ENCODE peak calls at places on chromosomes 13 and 19, in seven cellular contexts. N is BJ, A is lower leg skin, O is fibroblast of the aortic adventitia, M is cardiac muscle cell, E is astrocyte of the spinal cord, T is GM12878. Q is an unnamed sample.

GRCh38 chr13:28329395-28330158 is 165.4 kb downstream of the FLT1 start:
- DNase-seq in N (peak), A (no peak), O (peak), M (no peak), E (peak), T (no peak), Q (no peak)

GRCh38 chr13:37540228-37540627 is 58.3 kb downstream of the POSTN start:
- DNase-seq in N (peak), A (no peak), O (peak), M (no peak), E (peak), T (no peak), Q (no peak)

GRCh38 chr13:32209670-32210069 is 105.5 kb downstream of the ZAR1L start:
- DNase-seq in N (no peak), A (no peak), O (no peak), M (peak), E (no peak), T (no peak), Q (no peak)

GRCh38 chr13:51033431-51034185 is 77.5 kb downstream of the C13orf42 start:
- DNase-seq in N (no peak), A (no peak), O (peak), M (no peak), E (no peak), T (no peak), Q (no peak)

GRCh38 chr13:104105418-104106355 is 1039.5 kb upstream of the SLC10A2 start:
- DNase-seq in N (peak), A (no peak), O (no peak), M (no peak), E (no peak), T (no peak), Q (no peak)

GRCh38 chr19:36108684-36109083 is 2.3 kb upstream of the OVOL3 start:
- DNase-seq in N (no peak), A (no peak), O (no peak), M (no peak), E (no peak), T (no peak), Q (no peak)

GRCh38 chr13:111228262-111229144 is 91.9 kb upstream of the TEX29 start:
- DNase-seq in N (no peak), A (no peak), O (no peak), M (no peak), E (peak), T (no peak), Q (no peak)

GRCh38 chr13:75153834-75154233 is 328.1 kb downstream of the TBC1D4 start:
- DNase-seq in N (no peak), A (no peak), O (peak), M (no peak), E (no peak), T (no peak), Q (no peak)

GRCh38 chr19:6613711-6614110 is 22.8 kb upstream of the CD70 start:
- DNase-seq in N (no peak), A (no peak), O (peak), M (no peak), E (no peak), T (no peak), Q (peak)

GRCh38 chr19:1503089-1503924 is 9.5 kb downstream of the ADAMTSL5 start:
- DNase-seq in N (no peak), A (no peak), O (peak), M (peak), E (no peak), T (no peak), Q (peak)

GRCh38 chr13:100666124-100666523 is 8.5 kb downstream of the TMTC4 start:
- DNase-seq in N (no peak), A (no peak), O (peak), M (no peak), E (peak), T (no peak), Q (no peak)

GRCh38 chr13:110894086-110894485 is 20.8 kb downstream of the ANKRD10 start:
- DNase-seq in N (no peak), A (no peak), O (no peak), M (no peak), E (no peak), T (no peak), Q (no peak)

GRCh38 chr13:32059511-32059984 is 28.0 kb downstream of the FRY start:
- DNase-seq in N (no peak), A (no peak), O (no peak), M (no peak), E (no peak), T (no peak), Q (no peak)

GRCh38 chr19:38527466-38528136 is 90.2 kb downstream of the MAP4K1 start:
- DNase-seq in N (no peak), A (no peak), O (no peak), M (no peak), E (no peak), T (no peak), Q (no peak)

GRCh38 chr19:16197188-16197621 is 506 bp upstream of the AP1M1 start:
- DNase-seq in N (peak), A (no peak), O (peak), M (no peak), E (peak), T (no peak), Q (no peak)

GRCh38 chr19:51259348-51260245 is 8.7 kb downstream of the SIGLECL1 start:
- DNase-seq in N (no peak), A (no peak), O (peak), M (peak), E (no peak), T (peak), Q (peak)

GRCh38 chr13:32048816-32049215 is 17.2 kb downstream of the FRY start:
- DNase-seq in N (no peak), A (no peak), O (no peak), M (no peak), E (no peak), T (no peak), Q (no peak)

GRCh38 chr19:46718157-46718933 is 1.4 kb upstream of the PRKD2 start:
- DNase-seq in N (no peak), A (no peak), O (no peak), M (no peak), E (no peak), T (peak), Q (peak)

GRCh38 chr19:7145494-7145893 is 76.0 kb downstream of the ZNF557 start:
- DNase-seq in N (no peak), A (no peak), O (no peak), M (no peak), E (no peak), T (no peak), Q (no peak)

GRCh38 chr13:50071399-50071798 is 56.2 kb downstream of the KCNRG start:
- DNase-seq in N (no peak), A (no peak), O (peak), M (no peak), E (peak), T (no peak), Q (no peak)

DNA sequence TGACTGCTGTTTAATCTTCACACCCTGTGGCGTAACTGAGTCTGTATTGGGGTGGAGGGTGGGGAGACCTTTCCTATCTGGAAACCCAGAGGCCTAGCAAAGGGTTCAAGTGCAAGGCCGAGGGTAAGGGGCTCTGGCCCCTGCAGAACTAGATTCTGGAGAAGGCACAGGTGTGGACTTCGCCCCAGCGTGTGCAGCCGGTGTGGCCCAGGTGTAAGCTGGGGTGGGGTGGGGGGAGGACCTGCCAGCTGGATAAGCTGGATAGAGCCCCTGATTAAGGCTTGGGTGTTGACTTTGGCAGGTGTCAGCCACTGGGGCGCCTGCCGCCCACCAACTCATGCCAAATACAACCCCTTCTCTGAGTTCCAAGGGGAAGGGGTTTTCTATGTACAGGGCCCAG is 1.3 kb downstream of the RAB3D start:
- DNase-seq in N (no peak), A (no peak), O (no peak), M (no peak), E (no peak), T (no peak), Q (no peak)
- H3K4me3 ChIP-seq in N (no peak), A (no peak), O (no peak), M (no peak), E (no peak), T (no peak), Q (no peak)

DNA sequence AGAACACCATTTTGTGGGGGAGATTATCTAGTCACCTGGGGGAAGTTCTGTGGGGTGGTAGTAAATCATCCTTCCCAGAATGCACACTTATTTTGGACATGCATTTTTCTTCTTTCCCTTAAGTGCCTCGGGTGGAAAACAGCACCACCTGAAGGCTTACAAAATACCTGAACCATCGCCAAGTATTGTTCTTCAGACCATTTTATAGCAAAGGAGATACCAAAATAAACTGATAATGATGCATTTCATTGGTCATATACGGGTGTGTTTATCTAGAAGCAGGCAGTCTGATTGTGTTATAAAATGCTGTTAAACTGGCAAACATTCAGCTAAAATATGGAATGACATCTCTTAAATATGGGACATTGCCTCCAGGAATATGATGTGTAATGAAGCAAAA is 1034.7 kb downstream of the SLITRK1 start:
- DNase-seq in N (no peak), A (no peak), O (peak), M (no peak), E (no peak), T (no peak), Q (no peak)
- TF ChIP-seq CTCF in N (no peak), A (no peak), O (no peak), M (no peak), E (no peak), T (no peak), Q (no peak)

GRCh38 chr13:46622013-46622917 is 69.3 kb downstream of the LRCH1 start:
- DNase-seq in N (no peak), A (no peak), O (no peak), M (no peak), E (no peak), T (no peak), Q (no peak)

GRCh38 chr13:46622918-46623256 is 69.9 kb downstream of the LRCH1 start:
- DNase-seq in N (peak), A (no peak), O (peak), M (no peak), E (peak), T (no peak), Q (no peak)

GRCh38 chr13:46627462-46627861 is 74.5 kb downstream of the LRCH1 start:
- DNase-seq in N (no peak), A (no peak), O (no peak), M (no peak), E (no peak), T (no peak), Q (no peak)

GRCh38 chr13:46624353-46624752 is 71.4 kb downstream of the LRCH1 start:
- DNase-seq in N (no peak), A (no peak), O (no peak), M (no peak), E (no peak), T (no peak), Q (peak)

DNA sequence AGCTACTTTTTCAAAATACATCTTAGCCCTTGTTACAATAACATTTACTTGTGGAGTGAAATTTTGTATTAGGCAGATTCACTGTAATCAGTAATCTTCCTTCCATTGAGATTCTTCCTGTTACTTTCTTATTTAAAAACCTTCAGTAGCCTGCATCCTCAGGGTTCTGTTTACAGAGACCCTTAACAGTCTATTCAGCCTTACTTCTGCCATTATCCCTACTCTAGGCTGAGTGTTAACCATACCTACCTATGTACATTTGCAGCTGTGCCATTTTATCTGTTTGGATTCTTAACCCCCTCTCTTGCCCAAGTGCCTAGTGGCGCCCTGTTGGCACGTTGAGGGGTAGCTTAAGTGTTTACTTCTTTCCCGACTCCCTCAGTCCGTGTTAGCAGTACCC is 71.9 kb downstream of the LRCH1 start:
- DNase-seq in N (no peak), A (no peak), O (no peak), M (no peak), E (no peak), T (no peak), Q (no peak)
- H3K4me3 ChIP-seq in N (no peak), A (no peak), O (no peak), M (no peak), E (no peak), T (no peak), Q (no peak)

GRCh38 chr13:90413548-90413947 is 933.9 kb upstream of the MIR17HG start:
- DNase-seq in N (no peak), A (no peak), O (no peak), M (no peak), E (no peak), T (no peak), Q (no peak)

GRCh38 chr13:90414691-90415596 is 932.5 kb upstream of the MIR17HG start:
- DNase-seq in N (no peak), A (no peak), O (peak), M (no peak), E (peak), T (no peak), Q (no peak)

GRCh38 chr13:90415902-90416301 is 931.6 kb upstream of the MIR17HG start:
- DNase-seq in N (no peak), A (no peak), O (no peak), M (no peak), E (no peak), T (no peak), Q (no peak)

GRCh38 chr13:90416519-90416918 is 931.0 kb upstream of the MIR17HG start:
- DNase-seq in N (peak), A (no peak), O (peak), M (no peak), E (peak), T (no peak), Q (no peak)

DNA sequence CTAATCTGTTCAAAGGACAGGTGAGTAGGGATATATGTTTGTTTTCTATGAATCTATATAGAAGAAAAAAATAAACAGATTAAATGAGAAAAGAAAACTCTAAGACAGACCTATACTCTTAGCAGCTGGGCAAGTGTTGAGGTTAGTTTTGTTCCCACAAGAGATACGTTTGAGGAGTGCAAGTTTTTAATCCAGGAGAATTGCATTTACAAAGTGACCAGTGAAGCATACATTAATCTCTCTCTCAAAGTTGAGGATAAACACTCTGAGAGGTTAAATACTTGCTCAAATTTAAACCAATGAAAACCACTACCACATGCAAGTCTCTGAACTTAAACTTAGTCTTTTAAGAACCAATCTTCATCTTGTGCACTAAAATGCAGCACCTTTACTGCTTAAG is 930.5 kb upstream of the MIR17HG start:
- DNase-seq in N (no peak), A (no peak), O (no peak), M (no peak), E (peak), T (no peak), Q (no peak)
- TF ChIP-seq CTCF in N (no peak), A (no peak), O (no peak), M (no peak), E (no peak), T (no peak), Q (no peak)

GRCh38 chr19:37251308-37252229 is 33.6 kb downstream of the ZNF383 start:
- DNase-seq in N (peak), A (peak), O (peak), M (no peak), E (peak), T (peak), Q (peak)
- H3K4me3 ChIP-seq in N (peak), A (peak), O (peak), M (no peak), E (peak), T (peak), Q (peak)

GRCh38 chr19:45419895-45420294 is 3.8 kb downstream of the ERCC1 start:
- DNase-seq in N (no peak), A (no peak), O (no peak), M (no peak), E (no peak), T (no peak), Q (no peak)

GRCh38 chr19:45417151-45417550 is 6.6 kb downstream of the ERCC1 start:
- DNase-seq in N (no peak), A (no peak), O (no peak), M (no peak), E (no peak), T (no peak), Q (no peak)

GRCh38 chr19:45419396-45419795 is 4.3 kb downstream of the ERCC1 start:
- DNase-seq in N (no peak), A (no peak), O (no peak), M (no peak), E (no peak), T (no peak), Q (peak)

GRCh38 chr19:45420356-45420755 is 3.4 kb downstream of the ERCC1 start:
- DNase-seq in N (no peak), A (no peak), O (no peak), M (no peak), E (no peak), T (no peak), Q (no peak)

GRCh38 chr19:45418812-45419211 is 4.9 kb downstream of the ERCC1 start:
- DNase-seq in N (no peak), A (no peak), O (no peak), M (no peak), E (no peak), T (no peak), Q (no peak)
- TF ChIP-seq CTCF in N (no peak), A (no peak), O (no peak), M (no peak), E (no peak), T (no peak), Q (no peak)

GRCh38 chr19:49814010-49814409 is 918 bp upstream of the FUZ start:
- DNase-seq in N (no peak), A (no peak), O (no peak), M (no peak), E (no peak), T (no peak), Q (no peak)
- H3K4me3 ChIP-seq in N (peak), A (no peak), O (peak), M (peak), E (no peak), T (no peak), Q (peak)